ENCODE peak calls at places on chromosome 1, in five cellular contexts. U is adrenal gland, D is right lobe of liver, O is lower lobe of right lung, T is left lung. C is an unnamed sample.
A peak's percentile ranks its signal among the peaks of the same experiment; 100 is the strongest.

GRCh38 chr1:203305809-203306088 is 430 bp downstream of the BTG2 start:
- DNase-seq in U (no peak), D (peak; percentile 57), O (no peak), T (no peak), C (no peak)

GRCh38 chr1:245197911-245198379 is 43.2 kb downstream of the KIF26B start:
- DNase-seq in U (no peak), D (no peak), O (no peak), T (no peak), C (no peak)

GRCh38 chr1:224541072-224541790 is 74.9 kb upstream of the CNIH3 start:
- DNase-seq in U (no peak), D (no peak), O (no peak), T (no peak), C (no peak)

GRCh38 chr1:204507317-204508105 is 8.7 kb upstream of the MDM4 start:
- DNase-seq in U (no peak), D (no peak), O (no peak), T (no peak), C (no peak)

GRCh38 chr1:117820694-117821381 is 108.6 kb downstream of the GDAP2 start:
- DNase-seq in U (no peak), D (no peak), O (no peak), T (no peak), C (peak; percentile 63)

GRCh38 chr1:1068374-1069060 is 5.6 kb downstream of the RNF223 start:
- DNase-seq in U (no peak), D (no peak), O (peak; percentile 89), T (peak; percentile 64), C (no peak)

GRCh38 chr1:231778009-231778719 is 151.6 kb downstream of the DISC1 start:
- DNase-seq in U (peak; percentile 46), D (no peak), O (peak; percentile 56), T (no peak), C (peak; percentile 65)

GRCh38 chr1:243851129-243851756 is 1.2 kb upstream of the AKT3 start:
- DNase-seq in U (peak; percentile 63), D (no peak), O (no peak), T (no peak), C (no peak)

GRCh38 chr1:32525661-32526444 is 13.4 kb upstream of the ZBTB8A start:
- DNase-seq in U (peak; percentile 61), D (no peak), O (no peak), T (no peak), C (no peak)

GRCh38 chr1:172402878-172403573 is 17.5 kb upstream of the C1orf105 start:
- DNase-seq in U (no peak), D (no peak), O (no peak), T (no peak), C (no peak)

GRCh38 chr1:174314433-174314832 is 133.3 kb upstream of the GPR52 start:
- DNase-seq in U (no peak), D (no peak), O (no peak), T (no peak), C (no peak)

GRCh38 chr1:227946624-227947424 is 908 bp downstream of the WNT9A start:
- DNase-seq in U (peak; percentile 84), D (peak; percentile 80), O (peak; percentile 85), T (peak; percentile 76), C (peak; percentile 89)

GRCh38 chr1:89523597-89524368 is 846 bp upstream of the LRRC8B start:
- DNase-seq in U (peak; percentile 72), D (no peak), O (peak; percentile 72), T (no peak), C (peak; percentile 59)

GRCh38 chr1:217048104-217048707 is 325.0 kb upstream of the ESRRG start:
- DNase-seq in U (no peak), D (no peak), O (no peak), T (no peak), C (no peak)

GRCh38 chr1:65195495-65196417 is 47.8 kb downstream of the AK4 start:
- DNase-seq in U (no peak), D (no peak), O (no peak), T (peak; percentile 42), C (no peak)

GRCh38 chr1:3902546-3902945 is 2.5 kb upstream of the C1orf174 start:
- DNase-seq in U (no peak), D (no peak), O (peak; percentile 15), T (peak; percentile 14), C (no peak)

GRCh38 chr1:7044471-7044805 is 259.2 kb downstream of the CAMTA1 start:
- DNase-seq in U (no peak), D (no peak), O (no peak), T (no peak), C (no peak)

GRCh38 chr1:23904748-23905357 is 8.3 kb downstream of the CNR2 start:
- DNase-seq in U (no peak), D (no peak), O (no peak), T (no peak), C (no peak)

GRCh38 chr1:201649776-201650607 is 111.1 kb downstream of the NAV1 start:
- DNase-seq in U (peak; percentile 40), D (peak; percentile 45), O (peak; percentile 83), T (peak; percentile 90), C (peak; percentile 94)

GRCh38 chr1:47186267-47187185 is 3.3 kb downstream of the PDZK1IP1 start:
- DNase-seq in U (no peak), D (no peak), O (no peak), T (no peak), C (no peak)

GRCh38 chr1:111825217-111825616 is 69.5 kb downstream of the DDX20 start:
- DNase-seq in U (no peak), D (no peak), O (no peak), T (no peak), C (no peak)

GRCh38 chr1:115676498-115677171 is 34.9 kb downstream of the VANGL1 start:
- DNase-seq in U (no peak), D (no peak), O (no peak), T (no peak), C (no peak)

GRCh38 chr1:74463301-74463988 is 49.0 kb downstream of the LRRC53 start:
- DNase-seq in U (no peak), D (no peak), O (no peak), T (no peak), C (no peak)

GRCh38 chr1:97898948-97899347 is 21.9 kb downstream of the DPYD start:
- DNase-seq in U (no peak), D (no peak), O (no peak), T (no peak), C (no peak)

GRCh38 chr1:204218552-204218951 is 4.8 kb upstream of the GOLT1A start:
- DNase-seq in U (no peak), D (no peak), O (no peak), T (no peak), C (no peak)

GRCh38 chr1:150613061-150613920 is 16.1 kb downstream of the ENSA start:
- DNase-seq in U (no peak), D (no peak), O (no peak), T (peak; percentile 52), C (no peak)

GRCh38 chr1:230867903-230868735 is at the start of gene C1orf198:
- DNase-seq in U (peak; percentile 62), D (peak; percentile 87), O (peak; percentile 79), T (peak; percentile 75), C (peak; percentile 90)

GRCh38 chr1:26471498-26472329 is 526 bp upstream of the HMGN2 start:
- DNase-seq in U (peak; percentile 81), D (peak; percentile 73), O (peak; percentile 90), T (peak; percentile 80), C (peak; percentile 90)
- H3K4me1 ChIP-seq in U (peaks cover 52% of the 10 kb centered on the region), D (no peaks in the 10 kb centered on the region), O (peaks cover 38% of the 10 kb centered on the region), T (peaks cover 44% of the 10 kb centered on the region), C (peaks cover 8% of the 10 kb centered on the region)

DNA sequence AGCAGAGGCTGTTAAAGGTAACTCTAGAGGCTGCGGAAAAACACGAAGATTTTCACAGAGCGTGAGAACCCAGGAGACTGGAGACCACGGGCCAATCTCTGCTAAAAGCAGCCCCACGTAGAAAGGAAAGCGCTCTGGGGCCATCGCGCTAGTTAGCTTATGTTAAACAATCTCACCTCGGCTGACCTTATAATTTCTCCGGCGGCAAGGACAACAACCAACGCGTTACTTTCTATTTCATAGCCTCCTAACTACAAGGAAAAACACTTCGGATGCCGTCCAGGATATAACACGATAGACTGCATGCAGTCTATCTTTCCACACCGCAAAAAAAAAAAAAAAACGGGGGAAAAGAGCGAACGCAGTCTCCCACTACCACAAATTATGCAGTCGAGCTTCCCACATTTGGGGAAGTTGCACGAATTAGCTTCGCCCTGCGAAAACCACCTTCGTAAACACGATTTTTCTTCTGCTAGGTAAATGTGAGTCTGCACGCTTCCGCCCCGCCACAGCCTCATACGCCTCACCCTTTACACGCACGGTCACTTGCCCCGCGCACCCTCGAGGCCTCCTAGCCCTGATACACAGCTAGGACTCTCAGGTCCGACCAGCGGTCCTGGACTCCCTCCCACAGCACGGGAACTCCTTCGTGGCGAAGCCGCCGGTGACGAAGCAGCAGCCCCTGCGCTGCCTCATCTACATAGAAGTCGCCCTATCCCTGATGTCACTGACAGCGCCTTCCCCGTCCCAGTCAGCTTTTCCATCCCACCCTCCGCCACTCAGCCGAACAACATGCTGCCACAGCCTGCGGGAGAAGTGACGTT is 87.8 kb downstream of the PRKAB2 start:
- DNase-seq in U (peak; percentile 74), D (peak; percentile 79), O (peak; percentile 60), T (peak; percentile 80), C (peak; percentile 76)
- H3K4me3 ChIP-seq in U (no peak overlapping the region), D (peak overlapping the region; percentile 50), O (peak overlapping the region; percentile 58), T (peak overlapping the region; percentile 23), C (peak overlapping the region; percentile 25)

GRCh38 chr1:154937988-154938386 is 1.5 kb upstream of the PMVK start:
- DNase-seq in U (no peak), D (no peak), O (no peak), T (no peak), C (no peak)
- H3K27ac ChIP-seq in U (peak overlapping the region; percentile 98), D (peak overlapping the region; percentile 100), O (peak overlapping the region; percentile 99), T (peak overlapping the region; percentile 98), C (peak overlapping the region; percentile 86)

DNA sequence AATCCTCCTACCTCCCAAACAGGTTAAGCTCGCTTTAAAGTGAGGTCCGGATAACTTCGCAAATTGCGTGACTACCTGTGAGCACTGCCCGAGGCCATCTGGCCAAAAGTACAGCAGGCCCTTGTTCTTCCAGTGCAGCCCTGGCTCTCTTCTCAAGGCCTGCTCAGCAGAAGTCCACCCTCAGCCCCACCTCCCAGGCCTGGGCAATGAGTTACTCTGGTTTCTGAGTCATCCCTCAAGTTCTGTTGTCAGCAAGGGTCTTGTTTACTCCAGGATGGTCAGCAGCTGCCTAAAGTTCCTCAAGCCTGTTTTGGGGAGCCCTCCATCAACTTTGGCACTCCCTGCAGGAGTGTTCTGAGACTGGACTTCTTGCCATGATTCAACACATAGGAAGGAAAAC is 101.7 kb downstream of the BCAR3 start:
- DNase-seq in U (peak; percentile 83), D (no peak), O (peak; percentile 54), T (peak; percentile 47), C (peak; percentile 81)
- H3K4me1 ChIP-seq in U (peaks cover 30% of the 10 kb centered on the region), D (no peaks in the 10 kb centered on the region), O (peaks cover 16% of the 10 kb centered on the region), T (no peaks in the 10 kb centered on the region), C (peaks cover under 1% of the 10 kb centered on the region)

GRCh38 chr1:36446261-36446660 is 4.0 kb downstream of the OSCP1 start:
- DNase-seq in U (no peak), D (no peak), O (no peak), T (no peak), C (no peak)
- H3K4me3 ChIP-seq in U (no peak overlapping the region), D (no peak overlapping the region), O (no peak overlapping the region), T (no peak overlapping the region), C (no peak overlapping the region)

GRCh38 chr1:178310685-178311105 is 186.1 kb downstream of the CLEC20A start:
- DNase-seq in U (no peak), D (no peak), O (no peak), T (no peak), C (peak; percentile 24)
- H3K27ac ChIP-seq in U (no peak overlapping the region), D (no peak overlapping the region), O (no peak overlapping the region), T (no peak overlapping the region), C (no peak overlapping the region)

GRCh38 chr1:152048641-152048970 is 11.8 kb upstream of the S100A11 start:
- DNase-seq in U (no peak), D (no peak), O (no peak), T (no peak), C (no peak)
- H3K4me1 ChIP-seq in U (peaks cover 21% of the 10 kb centered on the region), D (no peaks in the 10 kb centered on the region), O (peaks cover 44% of the 10 kb centered on the region), T (peaks cover 69% of the 10 kb centered on the region), C (peaks cover 3% of the 10 kb centered on the region)